ENCODE peak calls at places on chromosomes 7 and 10, in five cellular contexts. J is tibial nerve, L is Karpas-422, I is suprapubic skin, K is astrocyte of the spinal cord. D is an unnamed sample.

GRCh38 chr7:95777266-95777665 is 4.9 kb downstream of the DYNC1I1 start:
- DNase-seq in J (no peak), L (no peak), I (no peak), K (no peak), D (no peak)

GRCh38 chr7:101200862-101201599 is at the start of gene MOGAT3:
- DNase-seq in J (no peak), L (no peak), I (no peak), K (no peak), D (no peak)

GRCh38 chr10:112812571-112812970 is 137.5 kb upstream of the TCF7L2 start:
- DNase-seq in J (no peak), L (no peak), I (no peak), K (no peak), D (no peak)

GRCh38 chr7:134804854-134805253 is 25.4 kb downstream of the CALD1 start:
- DNase-seq in J (no peak), L (no peak), I (no peak), K (no peak), D (no peak)

GRCh38 chr7:5776894-5777645 is 4.4 kb downstream of the RNF216 start:
- DNase-seq in J (no peak), L (no peak), I (no peak), K (no peak), D (no peak)

GRCh38 chr7:27096756-27097514 is 1.1 kb upstream of the HOXA1 start:
- DNase-seq in J (no peak), L (peak), I (no peak), K (peak), D (peak)

GRCh38 chr7:55493416-55493815 is 78.9 kb downstream of the VOPP1 start:
- DNase-seq in J (no peak), L (no peak), I (no peak), K (no peak), D (no peak)

GRCh38 chr10:131126321-131127121 is 185.0 kb downstream of the TCERG1L start:
- DNase-seq in J (no peak), L (no peak), I (no peak), K (no peak), D (no peak)

GRCh38 chr10:5858811-5859210 is 30.9 kb downstream of the ANKRD16 start:
- DNase-seq in J (no peak), L (no peak), I (no peak), K (no peak), D (no peak)

GRCh38 chr10:51001587-51001986 is 72.7 kb upstream of the PRKG1 start:
- DNase-seq in J (peak), L (peak), I (no peak), K (peak), D (peak)

GRCh38 chr7:148558914-148559313 is 31.7 kb upstream of the C7orf33 start:
- DNase-seq in J (no peak), L (no peak), I (no peak), K (no peak), D (no peak)

GRCh38 chr10:44385726-44386438 is 985 bp upstream of the CXCL12 start:
- DNase-seq in J (no peak), L (no peak), I (peak), K (no peak), D (no peak)

GRCh38 chr10:110118891-110119621 is 88.3 kb upstream of the MXI1 start:
- DNase-seq in J (no peak), L (no peak), I (no peak), K (no peak), D (peak)

GRCh38 chr10:118362103-118362502 is 20.0 kb upstream of the FAM204A start:
- DNase-seq in J (no peak), L (peak), I (no peak), K (no peak), D (no peak)

DNA sequence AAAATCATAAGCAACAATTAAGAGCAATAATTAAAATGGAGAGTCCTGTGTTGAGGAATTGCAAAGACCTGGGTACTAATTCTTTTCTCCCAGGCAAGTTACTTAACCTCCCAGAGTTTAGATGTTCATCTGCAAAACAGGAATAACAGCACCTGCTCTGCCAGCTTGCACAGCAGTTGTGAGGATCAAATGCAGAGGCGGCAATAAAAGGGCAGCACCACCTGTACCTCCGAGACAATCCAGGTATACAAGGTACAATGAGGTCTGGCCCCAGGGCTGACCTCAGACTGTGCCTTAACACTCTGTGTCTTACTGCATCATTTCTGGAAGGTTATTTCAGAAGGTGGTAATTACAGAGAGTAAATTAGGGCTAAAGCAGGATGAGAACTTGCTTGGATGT is 14.5 kb upstream of the FAM204A start:
- DNase-seq in J (no peak), L (no peak), I (no peak), K (no peak), D (no peak)
- H3K4me3 ChIP-seq in J (no peak), L (no peak), I (no peak), K (no peak), D (no peak)

GRCh38 chr10:31322647-31323046 is 3.6 kb downstream of the ZEB1 start:
- DNase-seq in J (no peak), L (peak), I (no peak), K (no peak), D (peak)

GRCh38 chr10:31320179-31320597 is 1.2 kb downstream of the ZEB1 start:
- DNase-seq in J (peak), L (peak), I (peak), K (peak), D (no peak)

GRCh38 chr10:31319602-31320178 is 674 bp downstream of the ZEB1 start:
- DNase-seq in J (no peak), L (no peak), I (peak), K (no peak), D (no peak)

GRCh38 chr10:31320598-31321211 is 1.7 kb downstream of the ZEB1 start:
- DNase-seq in J (peak), L (peak), I (peak), K (peak), D (peak)

GRCh38 chr10:31321396-31321941 is 2.5 kb downstream of the ZEB1 start:
- DNase-seq in J (no peak), L (peak), I (no peak), K (peak), D (no peak)
- H3K4me3 ChIP-seq in J (peak), L (peak), I (peak), K (peak), D (peak)

GRCh38 chr7:1223196-1224092 is 9.2 kb upstream of the UNCX start:
- DNase-seq in J (no peak), L (no peak), I (no peak), K (no peak), D (no peak)
- H3K4me3 ChIP-seq in J (no peak), L (no peak), I (no peak), K (no peak), D (no peak)

GRCh38 chr10:100008142-100008522 is 1.6 kb downstream of the DNMBP start:
- DNase-seq in J (no peak), L (no peak), I (no peak), K (peak), D (peak)
- H3K4me3 ChIP-seq in J (peak), L (peak), I (peak), K (peak), D (peak)

GRCh38 chr10:102231357-102232318 is 5.5 kb downstream of the ELOVL3 start:
- DNase-seq in J (no peak), L (peak), I (no peak), K (no peak), D (no peak)
- H3K4me3 ChIP-seq in J (peak), L (no peak), I (peak), K (peak), D (peak)

DNA sequence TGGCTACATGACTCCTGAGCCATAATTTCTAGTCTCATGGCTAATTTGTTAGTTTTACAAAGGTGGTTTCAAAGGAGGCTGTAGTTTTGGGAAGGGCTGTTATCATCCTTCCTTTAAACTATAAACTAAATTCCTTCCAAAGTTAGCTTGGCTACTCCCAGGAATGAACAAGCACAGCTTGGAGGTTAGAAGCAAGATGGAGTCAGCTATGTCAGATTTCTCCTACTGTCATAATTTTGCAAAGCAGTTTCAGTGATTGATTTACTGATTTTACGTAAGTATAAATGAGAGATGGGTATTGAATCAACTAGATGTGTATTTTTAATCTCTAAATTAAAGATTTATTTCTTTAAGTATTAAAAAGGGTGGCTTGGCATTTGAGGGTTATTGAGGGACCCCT is 79.9 kb downstream of the PHTF2 start:
- DNase-seq in J (no peak), L (no peak), I (no peak), K (no peak), D (no peak)
- H3K4me3 ChIP-seq in J (no peak), L (no peak), I (no peak), K (no peak), D (no peak)

GRCh38 chr10:102649770-102650654 is 5.7 kb downstream of the TRIM8 start:
- DNase-seq in J (no peak), L (peak), I (no peak), K (no peak), D (no peak)

GRCh38 chr10:102646610-102647432 is 2.5 kb downstream of the TRIM8 start:
- DNase-seq in J (peak), L (peak), I (no peak), K (peak), D (peak)

GRCh38 chr10:102647433-102648268 is 3.4 kb downstream of the TRIM8 start:
- DNase-seq in J (no peak), L (peak), I (no peak), K (no peak), D (no peak)

GRCh38 chr10:102648889-102649752 is 4.8 kb downstream of the TRIM8 start:
- DNase-seq in J (no peak), L (peak), I (no peak), K (no peak), D (no peak)

DNA sequence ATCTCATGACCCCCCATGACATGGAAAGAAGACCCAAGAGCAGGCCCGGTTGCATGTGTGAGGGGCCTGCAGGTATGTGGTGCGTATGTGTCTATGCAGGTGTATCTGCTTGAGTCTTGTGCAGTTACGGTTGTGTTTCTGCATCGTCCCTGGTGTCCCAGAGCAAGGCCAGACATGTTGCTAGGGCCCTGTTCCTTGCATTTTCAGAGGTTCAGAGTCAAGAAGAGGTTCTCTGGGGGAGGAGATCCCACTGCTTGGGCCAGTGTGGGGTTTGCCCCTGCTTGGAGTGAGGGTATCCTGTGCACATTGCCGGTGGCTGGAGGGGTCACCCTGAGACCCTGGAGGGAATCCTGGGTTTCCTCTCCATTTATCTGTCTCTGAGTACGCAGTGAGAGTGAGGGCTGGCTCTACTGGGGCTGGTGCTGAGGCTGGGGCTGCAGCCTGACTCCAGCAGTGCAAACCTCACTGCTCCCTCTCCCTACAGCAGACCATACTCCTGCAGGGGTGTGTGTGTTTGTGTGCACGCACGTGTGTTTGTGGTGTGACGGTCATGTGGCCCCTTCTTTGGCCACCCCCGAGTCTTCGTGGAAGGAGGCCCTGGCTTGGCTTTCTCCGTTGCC is 4.1 kb downstream of the TRIM8 start:
- DNase-seq in J (no peak), L (peak), I (no peak), K (no peak), D (no peak)
- H3K4me3 ChIP-seq in J (peak), L (peak), I (peak), K (no peak), D (peak)

DNA sequence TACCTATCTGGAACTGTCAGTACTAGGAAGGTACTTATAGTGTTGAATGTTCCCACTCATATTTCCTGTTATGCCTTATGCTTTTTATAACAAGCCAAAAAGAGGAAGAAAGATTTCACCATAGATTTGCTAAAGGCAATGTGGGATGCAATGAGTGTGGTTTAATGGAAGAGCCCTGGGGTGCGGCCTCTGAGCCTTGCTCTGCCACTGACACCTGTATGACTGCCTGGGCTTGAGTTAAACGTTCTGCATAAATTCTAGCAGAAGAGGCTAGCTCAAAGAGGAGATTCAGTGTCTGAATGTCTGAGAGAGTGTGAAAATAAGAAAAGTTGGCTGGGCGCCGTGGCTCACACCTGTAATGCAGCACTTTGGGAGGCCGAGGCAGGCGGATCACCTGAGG is 143.8 kb downstream of the TPST1 start:
- DNase-seq in J (no peak), L (no peak), I (no peak), K (no peak), D (no peak)
- H3K4me3 ChIP-seq in J (no peak), L (no peak), I (no peak), K (no peak), D (no peak)

GRCh38 chr10:79246209-79246581 is 101.1 kb upstream of the PPIF start:
- DNase-seq in J (no peak), L (peak), I (peak), K (no peak), D (peak)
- H3K4me3 ChIP-seq in J (no peak), L (peak), I (no peak), K (no peak), D (no peak)

D was measured in AG10803.